ENCODE peak calls at places on chromosomes 16 and 17, in four cellular contexts. G is PC-9, V is IMR-90, M is psoas muscle. S is an unnamed sample. For H3K4me1, the result is how much of the 10 kb centered on the place peaks cover.

GRCh38 chr17:49445561-49445960 is 30.9 kb upstream of the PHB1 start:
- DNase-seq in G (no peak), V (no peak), M (no peak), S (no peak)

GRCh38 chr16:48542020-48542473 is 67.9 kb downstream of the N4BP1 start:
- DNase-seq in G (peak), V (peak), M (peak), S (peak)

GRCh38 chr16:89122322-89122831 is 28.7 kb downstream of the ACSF3 start:
- DNase-seq in G (no peak), V (no peak), M (peak), S (peak)

GRCh38 chr17:81717049-81717765 is 5.1 kb downstream of the SLC25A10 start:
- DNase-seq in G (no peak), V (no peak), M (no peak), S (no peak)

GRCh38 chr17:31008374-31009035 is 37.7 kb downstream of the RNF135 start:
- DNase-seq in G (no peak), V (peak), M (peak), S (peak)

GRCh38 chr16:88014954-88015805 is 63.9 kb downstream of the BANP start:
- DNase-seq in G (no peak), V (no peak), M (no peak), S (no peak)

GRCh38 chr17:8304181-8304910 is 5.7 kb upstream of the ARHGEF15 start:
- DNase-seq in G (no peak), V (no peak), M (no peak), S (no peak)

GRCh38 chr16:71635632-71636031 is 9.6 kb downstream of the MARVELD3 start:
- DNase-seq in G (no peak), V (no peak), M (no peak), S (no peak)

GRCh38 chr17:4648741-4649140 is 7.3 kb upstream of the ALOX15 start:
- DNase-seq in G (no peak), V (no peak), M (no peak), S (no peak)

GRCh38 chr16:30183236-30183960 is at the start of gene CORO1A:
- DNase-seq in G (peak), V (peak), M (peak), S (peak)

GRCh38 chr17:720706-721539 is 6.3 kb upstream of the VPS53 start:
- DNase-seq in G (no peak), V (no peak), M (no peak), S (no peak)
- H3K4me1 ChIP-seq in G (under half), V (under half), M (under half), S (under half)

GRCh38 chr17:50548831-50549230 is 1.9 kb downstream of the SPATA20 start:
- DNase-seq in G (no peak), V (no peak), M (no peak), S (no peak)

GRCh38 chr17:50547035-50547735 is at the start of gene SPATA20:
- DNase-seq in G (peak), V (peak), M (peak), S (peak)

GRCh38 chr17:50547736-50548083 is 736 bp downstream of the SPATA20 start:
- DNase-seq in G (no peak), V (no peak), M (no peak), S (no peak)

GRCh38 chr17:50545306-50545705 is 1.7 kb upstream of the SPATA20 start:
- DNase-seq in G (no peak), V (no peak), M (no peak), S (no peak)

DNA sequence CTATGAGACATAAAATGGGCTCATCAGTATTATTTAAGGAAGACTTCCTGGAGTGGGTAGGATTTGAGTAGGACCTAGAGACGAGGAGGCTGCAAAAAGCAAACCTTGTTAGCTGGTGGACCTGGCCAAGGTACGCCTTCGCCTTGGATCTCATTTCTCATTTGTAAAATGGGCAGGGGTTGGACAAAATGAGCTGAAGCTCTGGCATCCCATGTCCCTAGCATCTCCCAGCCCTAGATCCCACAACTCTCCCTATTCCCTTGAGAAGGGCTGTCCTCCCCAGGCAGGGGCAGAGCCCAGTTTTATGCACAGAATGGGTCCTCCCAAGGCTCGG is 306 bp upstream of the SPATA20 start:
- DNase-seq in G (no peak), V (no peak), M (no peak), S (no peak)
- H3K4me3 ChIP-seq in G (peak), V (no peak), M (peak), S (peak)

DNA sequence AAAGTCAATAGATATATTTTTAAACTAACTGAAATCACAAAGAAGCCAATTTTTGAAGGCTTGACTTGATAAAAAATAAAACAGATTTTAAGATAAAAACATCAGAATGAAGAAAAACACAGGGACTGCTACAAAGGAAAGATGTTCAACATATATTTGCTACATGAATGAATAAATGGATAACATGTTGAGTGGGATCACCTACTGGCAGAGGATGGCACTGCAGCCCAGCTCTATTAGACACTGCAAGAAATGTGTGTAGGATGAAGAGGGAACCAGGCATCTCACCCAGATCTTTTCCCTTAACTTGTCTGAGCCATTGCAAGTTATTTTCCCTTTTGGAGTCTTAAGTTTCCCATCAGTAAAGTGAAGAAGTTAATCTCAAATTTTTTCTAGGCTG is 4.2 kb downstream of the AIPL1 start:
- DNase-seq in G (no peak), V (no peak), M (no peak), S (no peak)
- TF ChIP-seq CTCF in G (peak), V (peak), M (peak), S (no peak)

DNA sequence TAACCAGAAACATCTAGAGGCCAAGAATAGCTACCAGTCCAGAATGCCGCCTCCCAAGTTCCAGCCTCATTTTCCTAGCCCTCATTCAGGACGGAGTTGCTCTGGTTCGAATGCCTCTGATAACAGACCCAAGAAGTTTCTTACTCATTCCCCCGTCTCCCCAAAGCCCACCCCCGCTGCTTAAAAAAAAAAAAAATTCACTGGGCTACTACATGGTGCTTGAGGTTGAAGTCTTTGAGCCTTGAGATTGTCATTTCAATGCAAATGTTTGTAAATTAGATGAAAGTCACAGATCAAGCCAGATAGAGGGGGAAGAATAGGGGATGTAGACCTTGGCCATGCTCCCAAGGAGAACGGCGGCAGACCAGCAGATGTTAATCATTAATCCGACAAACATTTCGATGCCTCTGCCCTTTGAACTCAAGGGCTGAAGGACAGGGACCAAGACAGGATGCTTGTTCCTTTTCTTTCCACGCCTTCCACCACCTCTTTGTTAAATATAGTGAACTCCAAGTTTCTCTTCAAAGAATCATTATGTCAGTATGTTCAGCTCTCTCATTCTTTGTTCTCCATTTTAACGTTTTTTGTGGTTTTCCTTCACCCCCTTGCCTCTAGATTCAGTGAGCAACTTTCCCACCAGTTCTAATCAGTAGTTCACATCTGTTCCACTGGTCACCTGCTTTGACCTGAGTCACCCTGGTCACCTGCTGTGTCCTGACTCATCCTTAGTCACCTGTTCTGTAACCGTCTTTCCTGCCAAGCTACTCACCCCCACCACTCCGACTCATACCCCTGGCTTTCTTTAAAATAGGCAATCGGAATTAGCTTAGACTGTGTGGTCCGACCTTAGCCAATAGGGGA is 190.3 kb downstream of the CPPED1 start:
- DNase-seq in G (peak), V (peak), M (no peak), S (no peak)
- H3K4me1 ChIP-seq in G (half or more), V (under half), M (under half), S (under half)

GRCh38 chr16:86994215-86994614 is 323.0 kb downstream of the C16orf95 start:
- DNase-seq in G (no peak), V (no peak), M (no peak), S (no peak)
- H3K4me3 ChIP-seq in G (no peak), V (no peak), M (no peak), S (no peak)

DNA sequence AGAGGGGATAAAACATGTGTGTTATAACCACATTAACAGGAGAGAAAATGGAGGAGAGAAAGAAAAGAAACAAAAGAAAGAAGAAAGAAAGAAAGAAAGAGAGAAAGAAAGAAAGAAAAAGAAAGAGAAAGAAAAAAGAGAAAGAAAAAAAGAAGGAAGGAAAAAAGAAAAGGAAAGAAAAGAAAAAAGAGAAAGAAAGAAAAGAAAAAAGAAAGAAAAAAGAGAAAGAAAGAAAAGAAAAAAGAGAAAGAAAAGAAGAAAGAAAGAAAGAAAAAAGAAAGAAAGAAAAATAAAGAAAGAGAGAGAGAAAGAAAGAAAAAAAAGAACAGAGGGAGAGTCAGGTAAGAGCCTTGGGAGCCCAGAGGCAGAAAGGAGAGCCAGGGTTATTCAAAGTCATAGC is 446.6 kb upstream of the ASIC2 start:
- DNase-seq in G (no peak), V (no peak), M (no peak), S (no peak)
- TF ChIP-seq CTCF in G (no peak), V (no peak), M (no peak), S (no peak)

GRCh38 chr17:57894848-57895247 is 45.0 kb upstream of the MRPS23 start:
- DNase-seq in G (no peak), V (no peak), M (no peak), S (no peak)
- H3K4me1 ChIP-seq in G (half or more), V (under half), M (half or more), S (under half)

GRCh38 chr17:43517615-43518386 is 28.3 kb downstream of the ETV4 start:
- DNase-seq in G (no peak), V (peak), M (no peak), S (no peak)
- H3K4me3 ChIP-seq in G (no peak), V (no peak), M (no peak), S (no peak)